ENCODE peak calls at places on chromosome 22, in nine cellular contexts. X is esophagus squamous epithelium, L is fibroblast of lung, I is heart left ventricle, R is mucosa of descending colon, P is foreskin fibroblast, K is cardiac muscle cell, V is tibial nerve, A is adrenal gland. D is an unnamed sample.

GRCh38 chr22:39593061-39593930 is 22.7 kb downstream of the CACNA1I start:
- DNase-seq in X (no peak), L (no peak), I (no peak), R (no peak), P (peak; percentile 15), K (no peak), V (no peak), A (peak; percentile 83), D (no peak)

GRCh38 chr22:49101225-49101624 is 726.4 kb downstream of the BRD1 start:
- DNase-seq in X (no peak), L (no peak), I (no peak), R (no peak), P (no peak), K (no peak), V (no peak), A (no peak), D (no peak)

GRCh38 chr22:36284171-36284571 is 31.2 kb downstream of the APOL1 start:
- DNase-seq in X (no peak), L (no peak), I (no peak), R (no peak), P (no peak), K (no peak), V (no peak), A (no peak), D (no peak)

GRCh38 chr22:49657275-49657973 is 170.2 kb downstream of the BRD1 start:
- DNase-seq in X (peak; percentile 43), L (no peak), I (peak; percentile 86), R (peak; percentile 65), P (no peak), K (no peak), V (peak; percentile 66), A (peak; percentile 72), D (no peak)

GRCh38 chr22:49827853-49828598 is at the start of gene BRD1:
- DNase-seq in X (no peak), L (peak; percentile 69), I (peak; percentile 85), R (peak; percentile 76), P (peak; percentile 64), K (peak; percentile 77), V (no peak), A (peak; percentile 44), D (no peak)

GRCh38 chr22:30228509-30229359 is 17.8 kb downstream of the LIF start:
- DNase-seq in X (no peak), L (peak; percentile 74), I (no peak), R (no peak), P (no peak), K (no peak), V (no peak), A (no peak), D (no peak)

GRCh38 chr22:28246392-28246791 is 327.3 kb upstream of the PITPNB start:
- DNase-seq in X (no peak), L (peak; percentile 97), I (no peak), R (no peak), P (peak; percentile 62), K (peak; percentile 64), V (no peak), A (no peak), D (peak; percentile 85)

GRCh38 chr22:19784396-19785175 is 24.0 kb downstream of the TBX1 start:
- DNase-seq in X (no peak), L (no peak), I (peak; percentile 61), R (no peak), P (no peak), K (no peak), V (no peak), A (no peak), D (no peak)

GRCh38 chr22:22917377-22917776 is 29.8 kb downstream of the IGLL5 start:
- DNase-seq in X (no peak), L (no peak), I (no peak), R (no peak), P (no peak), K (no peak), V (no peak), A (no peak), D (no peak)

GRCh38 chr22:33864723-33865130 is 55.5 kb downstream of the LARGE1 start:
- DNase-seq in X (no peak), L (no peak), I (no peak), R (no peak), P (no peak), K (peak; percentile 44), V (no peak), A (no peak), D (no peak)

GRCh38 chr22:46758867-46759290 is 3.6 kb upstream of the TBC1D22A start:
- DNase-seq in X (no peak), L (peak; percentile 58), I (peak; percentile 63), R (peak; percentile 88), P (peak; percentile 52), K (peak; percentile 80), V (peak; percentile 42), A (peak; percentile 73), D (no peak)

DNA sequence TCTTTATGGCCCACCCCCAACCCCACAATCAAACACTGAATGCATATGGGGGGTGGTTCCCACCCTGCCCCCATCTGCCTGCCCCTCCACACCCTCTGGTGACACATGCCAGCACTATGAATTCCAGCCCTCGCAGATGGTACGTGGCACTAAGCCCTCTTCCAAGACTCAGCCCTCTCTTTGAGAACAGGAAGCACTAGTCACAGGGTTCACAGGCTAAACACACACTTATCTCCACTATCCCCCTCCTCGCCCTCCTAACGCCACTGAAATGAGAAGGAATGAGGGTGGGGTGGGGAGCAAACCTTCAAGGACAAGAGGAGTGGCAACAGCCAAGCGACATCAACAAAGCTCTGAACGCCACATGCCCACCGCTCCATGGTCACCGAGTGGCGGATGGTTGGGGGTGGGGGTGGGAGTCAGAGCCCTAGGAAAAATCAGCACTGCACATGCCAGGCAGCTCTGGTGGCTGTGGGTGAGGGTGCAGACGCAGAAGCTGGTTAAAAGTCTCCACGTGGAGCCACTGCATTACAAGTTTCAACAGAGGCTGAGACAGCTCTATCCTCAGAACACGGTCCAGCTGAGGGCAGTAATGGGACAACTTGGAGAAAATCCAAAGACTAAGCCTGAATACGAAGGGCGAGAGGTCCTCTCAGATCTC is 33.6 kb downstream of the TMEM184B start:
- DNase-seq in X (no peak), L (peak; percentile 95), I (no peak), R (no peak), P (peak; percentile 97), K (peak; percentile 77), V (no peak), A (peak; percentile 72), D (no peak)
- TF ChIP-seq CTCF in X (no peak), L (peak; percentile 37), I (no peak), R (no peak), P (peak; percentile 21), K (peak; percentile 39), V (no peak), A (peak; percentile 34), D (peak; percentile 24)

GRCh38 chr22:43230983-43231723 is 44.2 kb upstream of the TTLL12 start:
- DNase-seq in X (no peak), L (peak; percentile 9), I (peak; percentile 78), R (peak; percentile 69), P (peak; percentile 20), K (peak; percentile 48), V (peak; percentile 43), A (peak; percentile 77), D (peak; percentile 9)

GRCh38 chr22:43228330-43228729 is 41.4 kb upstream of the TTLL12 start:
- DNase-seq in X (no peak), L (no peak), I (no peak), R (peak; percentile 31), P (no peak), K (peak; percentile 37), V (no peak), A (peak; percentile 68), D (no peak)

GRCh38 chr22:43230571-43230970 is 43.6 kb upstream of the TTLL12 start:
- DNase-seq in X (no peak), L (no peak), I (no peak), R (no peak), P (no peak), K (no peak), V (no peak), A (no peak), D (no peak)

GRCh38 chr22:43227231-43227630 is 40.3 kb upstream of the TTLL12 start:
- DNase-seq in X (no peak), L (no peak), I (no peak), R (no peak), P (peak; percentile 58), K (no peak), V (no peak), A (no peak), D (no peak)

DNA sequence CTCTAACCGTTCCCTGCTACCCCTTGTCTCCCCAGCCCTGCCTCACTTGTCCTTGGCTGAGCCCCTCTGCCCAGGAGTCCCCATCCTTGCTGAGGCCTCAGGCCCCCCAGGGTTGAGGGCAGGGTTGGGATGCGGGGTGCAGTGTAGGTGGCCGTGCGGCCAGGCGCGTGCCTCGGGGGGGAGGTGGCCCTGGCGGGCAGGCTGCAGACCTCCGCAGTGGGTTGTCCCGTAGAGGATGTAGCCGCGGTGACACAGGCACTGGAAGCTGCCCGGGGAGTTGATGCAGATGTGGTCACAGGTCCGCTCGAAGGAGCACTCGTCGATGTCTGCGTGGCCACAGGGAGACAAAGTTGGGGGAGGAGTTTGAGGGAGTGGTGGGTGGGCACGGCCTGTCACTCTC is 41.9 kb upstream of the TTLL12 start:
- DNase-seq in X (no peak), L (no peak), I (no peak), R (no peak), P (no peak), K (no peak), V (no peak), A (no peak), D (no peak)
- H3K4me3 ChIP-seq in X (no peak overlapping the region), L (no peak overlapping the region), I (no peak overlapping the region), R (no peak overlapping the region), P (no peak overlapping the region), K (no peak overlapping the region), V (no peak overlapping the region), A (no peak overlapping the region), D (no peak overlapping the region)

GRCh38 chr22:16932577-16932976 is 75.4 kb downstream of the GAB4 start:
- DNase-seq in X (no peak), L (no peak), I (no peak), R (no peak), P (no peak), K (no peak), V (no peak), A (peak; percentile 43), D (no peak)
- TF ChIP-seq CTCF in X (no peak), L (no peak), I (no peak), R (no peak), P (no peak), K (no peak), V (no peak), A (peak; percentile 40), D (no peak)

GRCh38 chr22:26383968-26384576 is 45.0 kb upstream of the ASPHD2 start:
- DNase-seq in X (no peak), L (no peak), I (no peak), R (no peak), P (no peak), K (no peak), V (no peak), A (no peak), D (no peak)
- H3K4me3 ChIP-seq in X (no peak overlapping the region), L (no peak overlapping the region), I (no peak overlapping the region), R (no peak overlapping the region), P (no peak overlapping the region), K (no peak overlapping the region), V (no peak overlapping the region), A (no peak overlapping the region), D (no peak overlapping the region)